ENCODE peak calls at places on chromosomes 5 and 9, in ten cellular contexts. F is GM12878, D is body of pancreas, Z is stomach, V is spleen, X is IMR-90, U is A549, J is heart left ventricle, C is sigmoid colon, P is breast epithelium. T is an unnamed sample.

GRCh38 chr5:56269216-56269927 is 36.2 kb upstream of the ANKRD55 start:
- DNase-seq in V (no peak), P (no peak), D (peak; percentile 32), J (no peak), U (peak; percentile 46), C (no peak), F (peak; percentile 55), X (peak; percentile 75), Z (no peak), T (peak; percentile 15)

GRCh38 chr5:24222866-24223265 is 421.9 kb downstream of the CDH10 start:
- DNase-seq in F (no peak), V (no peak), Z (no peak), C (no peak), X (peak; percentile 5), J (no peak), U (no peak), D (no peak), P (no peak), T (no peak)

GRCh38 chr9:81002242-81002641 is 687.1 kb downstream of the TLE1 start:
- DNase-seq in Z (no peak), D (no peak), V (no peak), U (no peak), X (no peak), C (no peak), F (no peak), P (no peak), J (no peak), T (no peak)

GRCh38 chr9:115063058-115063850 is 54.7 kb downstream of the TNC start:
- DNase-seq in F (no peak), V (no peak), D (no peak), C (no peak), Z (no peak), J (no peak), P (no peak), U (no peak), X (peak; percentile 77), T (no peak)

GRCh38 chr5:40991168-40991980 is 79.8 kb downstream of the MROH2B start:
- DNase-seq in P (peak; percentile 49), U (no peak), Z (peak; percentile 52), X (peak; percentile 86), C (peak; percentile 87), V (no peak), F (no peak), D (peak; percentile 73), J (peak; percentile 46), T (peak; percentile 57)

GRCh38 chr5:161691911-161692310 is 6.4 kb downstream of the GABRA6 start:
- DNase-seq in Z (no peak), U (no peak), F (no peak), P (no peak), D (no peak), V (no peak), J (no peak), X (no peak), C (no peak), T (no peak)

GRCh38 chr5:112586596-112587062 is 151.1 kb upstream of the APC start:
- DNase-seq in C (no peak), U (no peak), P (no peak), F (peak; percentile 21), V (no peak), X (no peak), D (no peak), Z (no peak), J (no peak), T (no peak)

GRCh38 chr5:58294598-58295298 is 165.1 kb downstream of the PLK2 start:
- DNase-seq in Z (no peak), J (no peak), F (peak; percentile 8), V (no peak), D (no peak), P (no peak), C (no peak), X (peak; percentile 61), U (no peak), T (no peak)

GRCh38 chr5:59069438-59070079 is 486.7 kb downstream of the RAB3C start:
- DNase-seq in U (peak; percentile 72), F (no peak), X (peak; percentile 98), D (peak; percentile 65), Z (no peak), J (no peak), V (no peak), C (peak; percentile 82), P (no peak), T (no peak)

GRCh38 chr9:90767523-90768100 is 34.0 kb upstream of the SYK start:
- DNase-seq in J (no peak), Z (no peak), F (no peak), C (no peak), X (no peak), U (no peak), V (no peak), D (no peak), P (no peak), T (no peak)

GRCh38 chr9:90772381-90772780 is 29.2 kb upstream of the SYK start:
- DNase-seq in P (no peak), X (no peak), V (no peak), U (no peak), Z (no peak), D (no peak), J (no peak), F (no peak), C (no peak), T (no peak)

GRCh38 chr9:90770927-90771326 is 30.7 kb upstream of the SYK start:
- DNase-seq in D (no peak), U (no peak), V (no peak), P (no peak), X (no peak), J (no peak), C (no peak), Z (no peak), F (no peak), T (no peak)

GRCh38 chr9:90770339-90770738 is 31.3 kb upstream of the SYK start:
- DNase-seq in F (no peak), U (no peak), C (no peak), D (peak; percentile 29), J (no peak), X (no peak), P (no peak), Z (no peak), V (no peak), T (no peak)

DNA sequence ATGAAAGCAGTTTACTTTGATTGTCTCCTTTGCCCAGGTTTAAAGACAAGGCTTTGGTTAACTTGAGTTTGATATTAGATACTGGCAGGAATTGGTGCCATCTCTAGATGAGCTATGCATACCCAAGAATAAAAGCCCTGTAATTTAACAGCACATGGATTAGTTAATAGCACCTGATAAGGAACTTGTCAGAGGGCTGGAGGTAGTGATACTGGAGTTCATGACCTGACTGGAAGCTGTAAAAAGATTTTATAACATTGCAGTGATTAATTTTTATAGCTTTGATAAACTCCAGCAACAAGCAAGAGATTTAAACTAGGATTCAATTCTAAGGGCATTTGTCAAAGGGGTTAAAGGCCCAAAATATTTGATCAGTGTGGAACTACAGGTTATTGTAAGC is 34.9 kb upstream of the SYK start:
- DNase-seq in X (no peak), V (no peak), P (no peak), Z (no peak), U (no peak), C (no peak), F (no peak), J (no peak), D (no peak), T (no peak)
- H3K9me3 ChIP-seq in X (peaks cover 2% of the 10 kb centered on the region), V (peaks cover 14% of the 10 kb centered on the region), P (no peaks in the 10 kb centered on the region), Z (peaks cover 19% of the 10 kb centered on the region), U (peaks cover 10% of the 10 kb centered on the region), C (no peaks in the 10 kb centered on the region), F (peaks cover 8% of the 10 kb centered on the region), J (peaks cover 5% of the 10 kb centered on the region), D (no peaks in the 10 kb centered on the region), T (no peaks in the 10 kb centered on the region)

GRCh38 chr5:8013951-8014844 is 145.2 kb downstream of the MTRR start:
- DNase-seq in P (no peak), U (no peak), Z (no peak), X (peak; percentile 40), J (no peak), C (no peak), D (no peak), V (no peak), F (no peak), T (no peak)
- TF ChIP-seq POLR2A in P (no peak), U (no peak), Z (no peak), X (no peak), J (no peak), C (no peak), D (no peak), V (no peak), F (no peak), T (no peak)

GRCh38 chr5:141338538-141339306 is at the start of gene PCDHGA2:
- DNase-seq in U (peak; percentile 24), X (peak; percentile 66), P (no peak), Z (no peak), F (no peak), V (no peak), J (no peak), C (no peak), D (peak; percentile 37), T (peak; percentile 44)

GRCh38 chr5:141345327-141345726 is 1.7 kb downstream of the PCDHGA3 start:
- DNase-seq in V (no peak), D (no peak), J (no peak), Z (no peak), U (no peak), F (no peak), X (no peak), P (no peak), C (no peak), T (no peak)

GRCh38 chr5:141343953-141344463 is 379 bp downstream of the PCDHGA3 start:
- DNase-seq in F (no peak), Z (no peak), X (no peak), C (no peak), J (no peak), V (no peak), P (no peak), U (no peak), D (no peak), T (no peak)

GRCh38 chr5:141342773-141343172 is 856 bp upstream of the PCDHGA3 start:
- DNase-seq in V (no peak), F (no peak), P (no peak), C (no peak), U (no peak), X (no peak), D (no peak), J (no peak), Z (no peak), T (no peak)

DNA sequence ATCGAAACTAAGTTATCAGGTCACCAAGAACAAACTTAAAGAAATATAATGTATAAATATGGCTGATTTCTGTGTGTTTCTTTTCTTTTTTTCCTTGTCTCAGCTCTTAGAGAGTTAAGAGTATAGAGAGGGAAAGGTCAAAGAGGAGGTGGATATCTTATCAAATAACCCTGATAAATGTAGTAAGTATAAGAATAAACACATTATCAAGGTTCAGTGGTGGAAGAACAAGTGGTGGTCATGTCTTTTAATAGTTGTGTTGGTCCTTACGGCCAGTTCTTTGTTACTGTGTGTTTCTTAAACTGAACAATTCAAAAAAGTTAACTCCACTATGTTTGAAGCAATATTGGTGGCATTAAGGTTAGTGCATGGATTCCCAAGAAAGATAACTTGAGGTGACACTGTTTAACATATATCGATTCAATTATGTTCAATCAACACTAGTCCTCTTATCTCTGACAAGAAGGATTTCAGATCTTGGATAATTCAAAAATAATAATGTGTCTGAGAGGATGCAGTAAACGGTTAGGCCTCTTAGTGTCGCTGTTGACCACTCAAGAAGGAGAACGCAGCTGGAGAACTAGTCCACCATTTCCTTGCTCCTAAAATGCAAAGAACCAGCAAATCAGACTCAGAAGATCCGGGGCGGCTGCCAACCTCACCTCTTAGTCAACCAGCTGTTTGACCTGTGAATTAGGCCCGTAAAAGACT is at the start of gene PCDHGA3:
- DNase-seq in P (no peak), U (no peak), J (no peak), X (peak; percentile 71), V (no peak), Z (no peak), C (no peak), D (no peak), F (no peak), T (no peak)
- H3K9me3 ChIP-seq in P (peaks cover 85% of the 10 kb centered on the region), U (peaks cover 31% of the 10 kb centered on the region), J (peaks cover 41% of the 10 kb centered on the region), X (peaks cover 47% of the 10 kb centered on the region), V (peaks cover 96% of the 10 kb centered on the region), Z (peaks cover 99% of the 10 kb centered on the region), C (peaks cover 88% of the 10 kb centered on the region), D (peaks cover 4% of the 10 kb centered on the region), F (peaks cover 2% of the 10 kb centered on the region), T (peaks cover 100% of the 10 kb centered on the region)

GRCh38 chr5:147560982-147561381 is 51.1 kb upstream of the DPYSL3 start:
- DNase-seq in P (peak; percentile 28), F (no peak), J (no peak), Z (no peak), C (no peak), D (no peak), X (no peak), U (no peak), V (no peak), T (no peak)
- TF ChIP-seq POLR2A in P (no peak), F (no peak), J (no peak), Z (no peak), C (no peak), D (no peak), X (no peak), U (no peak), V (no peak), T (no peak)